ENCODE peak calls at places on chromosome 9, in nine cellular contexts. F, K, G, D, C, X, O, Y and N are unnamed samples.

GRCh38 chr9:96040591-96041461 is 165.3 kb downstream of the ERCC6L2 start:
- DNase-seq in G (no peak), O (no peak), X (no peak), Y (no peak), F (no peak), C (no peak), D (no peak), K (no peak), N (peak)

GRCh38 chr9:137479892-137480685 is 21.0 kb upstream of the NSMF start:
- DNase-seq in G (no peak), X (no peak), D (no peak), Y (no peak), F (no peak), C (no peak), K (no peak), O (no peak), N (no peak)

GRCh38 chr9:132494857-132495256 is 84.8 kb downstream of the CFAP77 start:
- DNase-seq in G (no peak), F (no peak), Y (no peak), O (no peak), X (no peak), C (no peak), D (no peak), K (no peak), N (no peak)

GRCh38 chr9:110731437-110732028 is 62.9 kb downstream of the MUSK start:
- DNase-seq in Y (no peak), F (no peak), D (no peak), X (no peak), G (no peak), C (no peak), O (no peak), K (no peak), N (no peak)

GRCh38 chr9:111661802-111662491 is 542 bp downstream of the GNG10 start:
- DNase-seq in K (peak), F (peak), O (no peak), X (no peak), C (peak), Y (no peak), G (no peak), D (peak), N (peak)

GRCh38 chr9:135975834-135976233 is 14.7 kb upstream of the UBAC1 start:
- DNase-seq in Y (no peak), F (no peak), G (no peak), K (no peak), X (no peak), O (no peak), C (no peak), D (no peak), N (no peak)

GRCh38 chr9:126856326-126856877 is 4.0 kb upstream of the ZBTB34 start:
- DNase-seq in K (no peak), O (no peak), G (no peak), D (no peak), C (no peak), Y (no peak), F (no peak), X (no peak), N (no peak)

GRCh38 chr9:81150016-81150625 is 539.2 kb downstream of the TLE1 start:
- DNase-seq in D (no peak), Y (no peak), X (no peak), C (no peak), K (no peak), F (no peak), G (no peak), O (no peak), N (no peak)

GRCh38 chr9:109975574-109976327 is 195.8 kb downstream of the PALM2AKAP2 start:
- DNase-seq in K (no peak), F (no peak), X (no peak), O (no peak), D (no peak), G (no peak), Y (no peak), C (no peak), N (no peak)

GRCh38 chr9:136323420-136323819 is 3.9 kb upstream of the GPSM1 start:
- DNase-seq in X (no peak), Y (no peak), F (peak), O (no peak), C (no peak), K (no peak), G (no peak), D (no peak), N (peak)

GRCh38 chr9:20398511-20399338 is 223.6 kb downstream of the MLLT3 start:
- DNase-seq in G (no peak), F (no peak), O (no peak), D (no peak), C (no peak), K (no peak), Y (no peak), X (no peak), N (no peak)

GRCh38 chr9:135213566-135213965 is 126.1 kb downstream of the OLFM1 start:
- DNase-seq in K (no peak), O (no peak), X (no peak), Y (no peak), F (no peak), G (no peak), D (no peak), C (no peak), N (no peak)

GRCh38 chr9:134619456-134619982 is 22.1 kb upstream of the COL5A1 start:
- DNase-seq in O (no peak), F (no peak), Y (no peak), C (peak), G (no peak), D (no peak), K (no peak), X (no peak), N (no peak)

GRCh38 chr9:103798620-103799019 is 295.5 kb upstream of the SMC2 start:
- DNase-seq in F (no peak), X (no peak), C (no peak), O (no peak), Y (no peak), G (no peak), D (peak), K (no peak), N (no peak)